ENCODE peak calls at places on chromosomes 7 and 10, in four cellular contexts. X is GM12878, C is psoas muscle, O is fibroblast of lung. R is an unnamed sample.

GRCh38 chr7:151115836-151116418 is 29.7 kb downstream of the AGAP3 start:
- DNase-seq in O (no peak), C (no peak), X (no peak), R (peak)

GRCh38 chr7:141354251-141354650 is 197.0 kb upstream of the AGK start:
- DNase-seq in O (peak), C (no peak), X (no peak), R (no peak)

GRCh38 chr10:110679633-110680472 is 35.7 kb downstream of the RBM20 start:
- DNase-seq in X (no peak), O (no peak), C (peak), R (no peak)

GRCh38 chr10:95201736-95202135 is 7.7 kb downstream of the ACSM6 start:
- DNase-seq in O (peak), C (no peak), X (no peak), R (peak)

GRCh38 chr7:2915023-2915422 is 70.9 kb upstream of the GNA12 start:
- DNase-seq in O (no peak), X (no peak), C (no peak), R (no peak)

GRCh38 chr7:47485640-47486435 is 96.1 kb downstream of the TNS3 start:
- DNase-seq in O (peak), X (no peak), C (no peak), R (no peak)

GRCh38 chr10:21020545-21020944 is 123.4 kb upstream of the NEBL start:
- DNase-seq in X (peak), O (no peak), C (no peak), R (no peak)

GRCh38 chr10:88186335-88186734 is 322.9 kb downstream of the PTEN start:
- DNase-seq in X (no peak), O (peak), C (no peak), R (peak)

GRCh38 chr10:121485443-121486139 is 112.7 kb downstream of the FGFR2 start:
- DNase-seq in C (no peak), O (no peak), X (no peak), R (no peak)

GRCh38 chr7:101589976-101590662 is 39.0 kb downstream of the MYL10 start:
- DNase-seq in O (no peak), C (no peak), X (no peak), R (no peak)

GRCh38 chr7:41702635-41703371 is at the start of gene INHBA:
- DNase-seq in X (no peak), O (peak), C (no peak), R (peak)

GRCh38 chr10:98898987-98899386 is 336.7 kb downstream of the HPSE2 start:
- DNase-seq in O (no peak), X (no peak), C (no peak), R (no peak)

GRCh38 chr10:35451103-35452016 is 115.1 kb downstream of the CCNY start:
- DNase-seq in X (peak), O (no peak), C (no peak), R (no peak)

GRCh38 chr10:89213191-89213808 is 6.2 kb upstream of the CH25H start:
- DNase-seq in X (no peak), O (peak), C (no peak), R (no peak)

GRCh38 chr7:92504563-92504962 is 23.8 kb downstream of the PEX1 start:
- DNase-seq in O (no peak), C (no peak), X (no peak), R (no peak)

GRCh38 chr7:24715661-24716479 is 41.4 kb downstream of the GSDME start:
- DNase-seq in X (peak), O (peak), C (no peak), R (no peak)

GRCh38 chr10:132929953-132930640 is 12.3 kb downstream of the CFAP46 start:
- DNase-seq in C (no peak), O (no peak), X (peak), R (no peak)

GRCh38 chr7:116446179-116446855 is 53.2 kb upstream of the CAV2 start:
- DNase-seq in C (no peak), X (no peak), O (no peak), R (no peak)

GRCh38 chr7:1097120-1097504 is 9.2 kb downstream of the GPER1 start:
- DNase-seq in O (no peak), X (no peak), C (no peak), R (no peak)

GRCh38 chr10:43390791-43391190 is 18.2 kb downstream of the HNRNPF start:
- DNase-seq in C (no peak), O (peak), X (no peak), R (no peak)

GRCh38 chr7:101743995-101744360 is 73.4 kb upstream of the CUX1 start:
- DNase-seq in C (no peak), X (no peak), O (no peak), R (no peak)

GRCh38 chr7:150401424-150401790 is 22.3 kb downstream of the ZNF775 start:
- DNase-seq in X (no peak), C (no peak), O (no peak), R (no peak)

GRCh38 chr7:47460251-47460989 is 121.5 kb downstream of the TNS3 start:
- DNase-seq in O (no peak), C (no peak), X (no peak), R (no peak)

GRCh38 chr7:117269417-117269816 is 53.4 kb downstream of the WNT2 start:
- DNase-seq in X (no peak), O (peak), C (no peak), R (peak)

GRCh38 chr7:67947191-67947590 is 950.6 kb downstream of the TYW1 start:
- DNase-seq in O (no peak), X (no peak), C (no peak), R (no peak)

GRCh38 chr10:69403519-69403918 is 13.2 kb downstream of the TACR2 start:
- DNase-seq in X (no peak), C (no peak), O (peak), R (no peak)

GRCh38 chr7:24492576-24492975 is 80.7 kb upstream of the PALS2 start:
- DNase-seq in X (no peak), C (no peak), O (no peak), R (no peak)

GRCh38 chr7:47405286-47405904 is 176.5 kb downstream of the TNS3 start:
- DNase-seq in X (no peak), O (peak), C (no peak), R (peak)

GRCh38 chr7:44306608-44307007 is 18.8 kb downstream of the CAMK2B start:
- DNase-seq in O (no peak), X (no peak), C (no peak), R (no peak)

GRCh38 chr7:140726304-140726703 is 29.8 kb downstream of the NDUFB2 start:
- DNase-seq in O (peak), X (no peak), C (no peak), R (no peak)

GRCh38 chr7:86477343-86477742 is 166.4 kb upstream of the GRM3 start:
- DNase-seq in X (no peak), O (no peak), C (no peak), R (no peak)

GRCh38 chr7:139058963-139059362 is 23.1 kb upstream of the ZC3HAV1L start:
- DNase-seq in X (no peak), C (no peak), O (peak), R (no peak)

GRCh38 chr10:90051474-90051873 is 350.1 kb downstream of the KIF20B start:
- DNase-seq in O (peak), C (no peak), X (peak), R (peak)

GRCh38 chr10:125812128-125812527 is 10.9 kb downstream of the UROS start:
- DNase-seq in X (no peak), C (no peak), O (peak), R (no peak)

GRCh38 chr10:112631501-112632410 is 184.7 kb downstream of the VTI1A start:
- DNase-seq in O (no peak), X (no peak), C (no peak), R (no peak)

GRCh38 chr7:86964973-86965726 is 94.3 kb downstream of the ELAPOR2 start:
- DNase-seq in C (no peak), X (no peak), O (no peak), R (no peak)

GRCh38 chr7:12351843-12352242 is 51.8 kb downstream of the VWDE start:
- DNase-seq in X (no peak), O (no peak), C (no peak), R (no peak)

DNA sequence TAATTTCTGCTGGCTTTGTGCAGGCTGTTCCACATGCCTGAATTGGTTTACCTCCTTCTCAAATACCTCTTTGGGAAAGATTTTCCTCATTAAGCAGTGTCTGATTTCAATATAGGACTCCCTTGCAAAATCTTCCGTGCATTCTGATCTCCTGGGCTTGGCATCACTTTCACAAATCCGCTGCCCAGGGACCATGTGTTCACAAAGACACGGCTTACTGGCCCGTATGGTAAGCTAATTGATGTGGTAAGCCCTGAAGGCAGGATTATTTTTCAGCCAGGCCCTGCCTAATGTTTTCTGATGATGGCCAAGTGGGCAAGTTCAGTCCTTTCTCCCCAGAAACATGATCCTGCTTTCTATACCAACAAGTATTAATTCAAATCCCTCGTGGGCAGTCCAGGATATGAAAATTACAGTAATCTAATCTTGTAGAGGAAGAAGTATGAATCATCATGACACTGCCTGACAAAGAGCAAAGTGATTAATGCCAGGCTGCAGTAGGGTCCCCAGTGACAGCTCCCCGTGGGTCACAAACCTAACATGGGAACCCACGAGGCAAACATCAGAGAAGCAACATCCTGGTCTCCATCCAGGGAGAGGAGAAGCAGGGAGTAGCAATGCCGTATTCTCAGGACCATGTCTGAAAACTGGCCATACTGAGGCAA is 11.6 kb upstream of the SVIL start:
- DNase-seq in X (no peak), O (peak), C (peak), R (no peak)
- H3K27ac ChIP-seq in X (no peak), O (peak), C (peak), R (peak)

GRCh38 chr10:47252093-47252780 is 47.8 kb upstream of the GDF10 start:
- DNase-seq in O (no peak), C (no peak), X (no peak), R (no peak)

GRCh38 chr10:47253030-47253637 is 46.9 kb upstream of the GDF10 start:
- DNase-seq in C (no peak), O (no peak), X (no peak), R (no peak)

GRCh38 chr10:47255033-47255813 is 44.8 kb upstream of the GDF10 start:
- DNase-seq in C (no peak), O (no peak), X (no peak), R (no peak)

GRCh38 chr10:47254611-47255010 is 45.4 kb upstream of the GDF10 start:
- DNase-seq in C (no peak), X (no peak), O (peak), R (no peak)

DNA sequence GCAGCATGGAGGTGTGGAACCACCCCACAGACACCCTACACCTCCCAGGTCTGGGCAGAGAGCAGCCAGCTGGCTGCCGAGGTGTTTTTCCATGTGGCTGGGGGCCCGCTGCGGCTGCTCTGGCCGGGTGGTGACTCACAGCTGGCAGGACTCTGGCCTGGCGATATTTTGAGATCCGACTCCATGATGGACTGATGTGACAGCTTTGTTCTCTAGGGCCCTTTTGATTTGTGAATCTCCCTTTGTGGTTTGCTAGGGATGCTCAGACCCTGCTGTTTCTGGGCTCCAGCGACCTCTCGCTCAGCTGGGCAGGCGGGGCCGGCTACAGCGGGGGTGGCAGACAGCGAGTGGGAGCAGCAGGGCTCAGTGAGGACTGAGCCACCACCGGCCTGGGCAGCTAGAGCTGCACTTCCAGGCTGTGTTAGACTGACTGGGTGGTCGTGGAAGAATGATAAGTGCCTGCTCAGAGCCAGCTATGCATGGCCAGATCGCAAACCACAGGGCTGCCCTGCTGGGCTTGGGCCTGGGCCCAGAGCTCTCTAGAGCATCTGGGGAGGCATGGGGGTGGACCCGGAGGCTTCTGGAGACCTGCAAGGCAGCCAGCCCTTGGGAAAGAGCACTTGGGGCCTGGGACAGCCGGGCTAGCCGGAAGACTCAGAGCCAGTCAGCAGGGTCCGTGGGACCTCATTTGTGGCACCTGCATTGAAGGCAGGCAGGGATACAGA is 46.2 kb upstream of the GDF10 start:
- DNase-seq in O (peak), C (peak), X (no peak), R (no peak)
- H3K27ac ChIP-seq in O (no peak), C (no peak), X (no peak), R (no peak)

DNA sequence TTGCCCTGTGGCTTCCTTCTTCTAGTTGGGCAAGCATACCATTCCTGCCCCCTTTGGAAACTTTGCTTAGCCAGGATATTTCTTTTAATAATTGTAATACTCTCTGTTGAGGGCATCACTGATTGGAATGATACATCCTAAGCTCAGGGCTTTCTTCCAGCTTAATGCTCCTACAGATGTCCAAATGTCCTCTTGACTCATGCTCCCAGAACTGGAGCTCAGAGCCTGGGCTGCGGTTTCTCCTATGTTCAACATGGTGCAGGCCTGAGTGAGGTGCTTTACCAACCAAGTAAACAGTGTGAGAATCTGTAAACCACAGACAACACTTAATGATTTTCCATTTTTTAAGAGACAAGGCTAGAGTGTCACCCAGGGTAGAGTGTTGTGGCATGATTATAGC is 108.6 kb downstream of the LRRC4 start:
- DNase-seq in O (no peak), C (no peak), X (no peak), R (no peak)
- H3K27ac ChIP-seq in O (no peak), C (no peak), X (no peak), R (no peak)

GRCh38 chr7:131052285-131052942 is 275.3 kb upstream of the MKLN1 start:
- DNase-seq in X (no peak), C (no peak), O (no peak), R (no peak)

GRCh38 chr7:131061158-131061557 is 266.5 kb upstream of the MKLN1 start:
- DNase-seq in O (no peak), X (no peak), C (no peak), R (no peak)

GRCh38 chr7:131056007-131056406 is 271.7 kb upstream of the MKLN1 start:
- DNase-seq in X (no peak), O (no peak), C (no peak), R (no peak)

GRCh38 chr7:131057524-131058065 is 270.1 kb upstream of the MKLN1 start:
- DNase-seq in C (no peak), O (no peak), X (no peak), R (no peak)

GRCh38 chr7:131057015-131057518 is 270.6 kb upstream of the MKLN1 start:
- DNase-seq in X (no peak), C (no peak), O (peak), R (peak)
- H3K27ac ChIP-seq in X (no peak), C (peak), O (peak), R (peak)

GRCh38 chr10:29734640-29734979 is 99.8 kb upstream of the SVIL start:
- DNase-seq in C (no peak), X (no peak), O (no peak), R (no peak)
- H3K27ac ChIP-seq in C (peak), X (no peak), O (peak), R (peak)

GRCh38 chr7:111474723-111475418 is 87.4 kb downstream of the IMMP2L start:
- DNase-seq in X (no peak), C (no peak), O (peak), R (no peak)

GRCh38 chr7:111477462-111478225 is 84.6 kb downstream of the IMMP2L start:
- DNase-seq in C (no peak), X (no peak), O (no peak), R (no peak)

GRCh38 chr7:111475419-111475748 is 86.9 kb downstream of the IMMP2L start:
- DNase-seq in C (no peak), X (no peak), O (no peak), R (no peak)

GRCh38 chr7:111475959-111476358 is 86.3 kb downstream of the IMMP2L start:
- DNase-seq in C (no peak), O (no peak), X (no peak), R (no peak)

DNA sequence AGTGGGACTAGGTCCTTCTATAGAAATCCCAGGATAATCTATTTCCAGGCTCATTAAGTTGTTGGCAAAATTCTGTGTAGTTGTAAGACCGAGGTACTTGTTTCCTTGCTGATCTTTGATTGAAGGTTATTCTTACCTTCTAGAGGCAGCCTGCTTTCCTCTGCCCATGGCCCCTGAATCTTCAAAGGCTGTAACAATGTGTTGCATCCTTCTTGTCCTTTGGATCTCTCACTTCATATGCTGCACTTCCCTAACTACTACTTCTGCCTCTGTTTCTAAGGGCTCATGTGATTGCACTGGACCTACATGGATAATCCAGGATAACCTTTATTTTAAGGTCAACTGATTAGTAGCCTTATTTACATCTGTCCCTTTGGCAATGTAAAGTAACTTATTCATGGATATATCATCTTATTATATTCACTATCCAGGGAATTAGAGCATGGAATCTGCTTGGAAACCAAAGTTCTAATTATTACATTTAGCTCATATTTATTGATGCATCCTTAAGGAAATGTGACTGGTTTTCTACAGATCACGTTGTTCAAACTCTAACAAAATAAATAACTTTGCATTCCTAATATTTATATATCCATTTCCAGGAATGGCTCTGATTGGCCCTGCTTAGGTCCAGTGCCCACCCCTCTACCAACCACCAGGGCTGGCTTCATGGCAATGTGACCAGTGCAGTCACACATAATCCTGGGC is 85.6 kb downstream of the IMMP2L start:
- DNase-seq in X (no peak), O (no peak), C (no peak), R (no peak)
- H3K27ac ChIP-seq in X (no peak), O (no peak), C (no peak), R (no peak)

GRCh38 chr10:11176746-11177145 is 159.1 kb downstream of the CELF2 start:
- DNase-seq in O (no peak), X (no peak), C (no peak), R (no peak)
- H3K27ac ChIP-seq in O (no peak), X (peak), C (no peak), R (no peak)

DNA sequence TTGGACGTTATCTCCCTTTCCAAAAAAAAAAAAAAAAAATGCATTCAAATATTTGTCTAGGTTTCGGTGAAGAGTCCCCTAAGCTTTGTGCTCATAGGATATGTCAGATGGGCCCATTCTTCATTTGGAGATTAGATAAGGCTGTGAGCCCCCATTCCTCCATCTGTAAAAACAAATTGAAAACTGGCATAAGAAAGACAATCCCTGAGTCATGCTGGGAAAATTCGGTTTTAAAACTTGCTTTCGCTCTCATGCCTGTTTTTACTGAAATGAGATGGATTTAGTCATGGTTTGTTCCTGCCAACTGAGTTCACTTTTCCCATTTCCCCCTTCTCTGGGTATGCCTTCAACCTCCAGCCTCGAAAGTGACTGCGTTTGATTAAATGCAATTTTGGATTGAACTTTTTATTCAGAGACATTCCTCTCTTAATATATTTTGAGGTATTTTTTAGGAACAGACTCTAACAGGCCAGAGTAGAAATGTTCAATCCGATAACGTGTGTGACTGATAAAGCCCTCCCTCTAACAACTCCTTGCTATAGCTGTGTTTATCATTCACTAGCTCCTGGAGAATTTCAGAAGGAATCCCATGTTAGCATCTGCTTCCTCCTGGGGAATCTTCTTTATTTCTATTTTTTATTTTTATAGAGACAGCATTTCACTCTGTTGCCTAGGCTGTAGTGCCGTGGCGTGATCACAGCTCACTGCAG is 190.9 kb upstream of the LYZL2 start:
- DNase-seq in C (no peak), O (peak), X (no peak), R (no peak)
- H3K27ac ChIP-seq in C (peak), O (peak), X (no peak), R (no peak)